ENCODE peak calls at places on chromosome 4, in nine cellular contexts. One of them, this sample, is unnamed.

GRCh38 chr4:38177035-38177791 is 217.0 kb downstream of the PTTG2 start:
- DNase-seq in stimulated activated CD4-positive, alpha-beta T cell treated with anti-CD3 and anti-CD28 coated beads, Interleukin-2, amount 100 ng/mL, for 48 hours: no peak
- DNase-seq in Daoy: no peak
- DNase-seq in GM19239: no peak
- DNase-seq in right lobe of liver: no peak
- DNase-seq in GM06990: no peak
- DNase-seq in HL-60: peak; percentile 78
- DNase-seq in transverse colon: peak; percentile 46
- DNase-seq in suprapubic skin: no peak
- DNase-seq in this sample: no peak

GRCh38 chr4:182840108-182840507 is 77.1 kb downstream of the DCTD start:
- DNase-seq in stimulated activated CD4-positive, alpha-beta T cell treated with anti-CD3 and anti-CD28 coated beads, Interleukin-2, amount 100 ng/mL, for 48 hours: no peak
- DNase-seq in Daoy: no peak
- DNase-seq in GM19239: no peak
- DNase-seq in right lobe of liver: no peak
- DNase-seq in GM06990: no peak
- DNase-seq in HL-60: no peak
- DNase-seq in transverse colon: no peak
- DNase-seq in suprapubic skin: no peak
- DNase-seq in this sample: no peak

GRCh38 chr4:89024051-89024675 is 32.8 kb downstream of the FAM13A start:
- DNase-seq in stimulated activated CD4-positive, alpha-beta T cell treated with anti-CD3 and anti-CD28 coated beads, Interleukin-2, amount 100 ng/mL, for 48 hours: peak; percentile 27
- DNase-seq in Daoy: peak; percentile 36
- DNase-seq in GM19239: peak; percentile 40
- DNase-seq in right lobe of liver: no peak
- DNase-seq in GM06990: peak; percentile 9
- DNase-seq in HL-60: peak; percentile 64
- DNase-seq in transverse colon: peak; percentile 60
- DNase-seq in suprapubic skin: no peak
- DNase-seq in this sample: no peak

GRCh38 chr4:80255374-80256095 is 10.9 kb upstream of the FGF5 start:
- DNase-seq in stimulated activated CD4-positive, alpha-beta T cell treated with anti-CD3 and anti-CD28 coated beads, Interleukin-2, amount 100 ng/mL, for 48 hours: no peak
- DNase-seq in Daoy: no peak
- DNase-seq in GM19239: no peak
- DNase-seq in right lobe of liver: no peak
- DNase-seq in GM06990: no peak
- DNase-seq in HL-60: no peak
- DNase-seq in transverse colon: no peak
- DNase-seq in suprapubic skin: no peak
- DNase-seq in this sample: no peak

GRCh38 chr4:102564399-102564921 is 63.3 kb downstream of the NFKB1 start:
- DNase-seq in stimulated activated CD4-positive, alpha-beta T cell treated with anti-CD3 and anti-CD28 coated beads, Interleukin-2, amount 100 ng/mL, for 48 hours: no peak
- DNase-seq in Daoy: peak; percentile 52
- DNase-seq in GM19239: peak; percentile 14
- DNase-seq in right lobe of liver: no peak
- DNase-seq in GM06990: peak; percentile 68
- DNase-seq in HL-60: peak; percentile 14
- DNase-seq in transverse colon: no peak
- DNase-seq in suprapubic skin: no peak
- DNase-seq in this sample: no peak

GRCh38 chr4:152220201-152220666 is 315.7 kb downstream of the FBXW7 start:
- DNase-seq in stimulated activated CD4-positive, alpha-beta T cell treated with anti-CD3 and anti-CD28 coated beads, Interleukin-2, amount 100 ng/mL, for 48 hours: peak; percentile 18
- DNase-seq in Daoy: peak; percentile 15
- DNase-seq in GM19239: no peak
- DNase-seq in right lobe of liver: no peak
- DNase-seq in GM06990: peak; percentile 10
- DNase-seq in HL-60: no peak
- DNase-seq in transverse colon: no peak
- DNase-seq in suprapubic skin: no peak
- DNase-seq in this sample: no peak

GRCh38 chr4:1856071-1856919 is at the start of gene LETM1:
- DNase-seq in stimulated activated CD4-positive, alpha-beta T cell treated with anti-CD3 and anti-CD28 coated beads, Interleukin-2, amount 100 ng/mL, for 48 hours: peak; percentile 91
- DNase-seq in Daoy: peak; percentile 98
- DNase-seq in GM19239: peak; percentile 97
- DNase-seq in right lobe of liver: peak; percentile 98
- DNase-seq in GM06990: peak; percentile 98
- DNase-seq in HL-60: peak; percentile 96
- DNase-seq in transverse colon: peak; percentile 98
- DNase-seq in suprapubic skin: peak; percentile 96
- DNase-seq in this sample: peak; percentile 97

GRCh38 chr4:89703831-89704230 is 133.1 kb downstream of the SNCA start:
- DNase-seq in stimulated activated CD4-positive, alpha-beta T cell treated with anti-CD3 and anti-CD28 coated beads, Interleukin-2, amount 100 ng/mL, for 48 hours: no peak
- DNase-seq in Daoy: peak; percentile 1
- DNase-seq in GM19239: no peak
- DNase-seq in right lobe of liver: no peak
- DNase-seq in GM06990: no peak
- DNase-seq in HL-60: no peak
- DNase-seq in transverse colon: no peak
- DNase-seq in suprapubic skin: no peak
- DNase-seq in this sample: no peak

GRCh38 chr4:108360857-108361820 is 192.4 kb upstream of the LEF1 start:
- DNase-seq in stimulated activated CD4-positive, alpha-beta T cell treated with anti-CD3 and anti-CD28 coated beads, Interleukin-2, amount 100 ng/mL, for 48 hours: no peak
- DNase-seq in Daoy: peak; percentile 22
- DNase-seq in GM19239: no peak
- DNase-seq in right lobe of liver: no peak
- DNase-seq in GM06990: no peak
- DNase-seq in HL-60: no peak
- DNase-seq in transverse colon: no peak
- DNase-seq in suprapubic skin: no peak
- DNase-seq in this sample: no peak

GRCh38 chr4:152719856-152720556 is 40.2 kb upstream of the TMEM154 start:
- DNase-seq in stimulated activated CD4-positive, alpha-beta T cell treated with anti-CD3 and anti-CD28 coated beads, Interleukin-2, amount 100 ng/mL, for 48 hours: no peak
- DNase-seq in Daoy: no peak
- DNase-seq in GM19239: no peak
- DNase-seq in right lobe of liver: no peak
- DNase-seq in GM06990: no peak
- DNase-seq in HL-60: no peak
- DNase-seq in transverse colon: no peak
- DNase-seq in suprapubic skin: no peak
- DNase-seq in this sample: no peak

GRCh38 chr4:28774344-28774743 is 1913.7 kb downstream of the STIM2 start:
- DNase-seq in stimulated activated CD4-positive, alpha-beta T cell treated with anti-CD3 and anti-CD28 coated beads, Interleukin-2, amount 100 ng/mL, for 48 hours: no peak
- DNase-seq in Daoy: no peak
- DNase-seq in GM19239: no peak
- DNase-seq in right lobe of liver: no peak
- DNase-seq in GM06990: no peak
- DNase-seq in HL-60: no peak
- DNase-seq in transverse colon: no peak
- DNase-seq in suprapubic skin: no peak
- DNase-seq in this sample: no peak

GRCh38 chr4:122500852-122501501 is 44.5 kb upstream of the IL2 start:
- DNase-seq in stimulated activated CD4-positive, alpha-beta T cell treated with anti-CD3 and anti-CD28 coated beads, Interleukin-2, amount 100 ng/mL, for 48 hours: no peak
- DNase-seq in Daoy: peak; percentile 30
- DNase-seq in GM19239: no peak
- DNase-seq in right lobe of liver: no peak
- DNase-seq in GM06990: no peak
- DNase-seq in HL-60: no peak
- DNase-seq in transverse colon: no peak
- DNase-seq in suprapubic skin: no peak
- DNase-seq in this sample: no peak

GRCh38 chr4:1168291-1169031 is 3.9 kb downstream of the SPON2 start:
- DNase-seq in stimulated activated CD4-positive, alpha-beta T cell treated with anti-CD3 and anti-CD28 coated beads, Interleukin-2, amount 100 ng/mL, for 48 hours: no peak
- DNase-seq in Daoy: no peak
- DNase-seq in GM19239: no peak
- DNase-seq in right lobe of liver: peak; percentile 54
- DNase-seq in GM06990: no peak
- DNase-seq in HL-60: no peak
- DNase-seq in transverse colon: no peak
- DNase-seq in suprapubic skin: no peak
- DNase-seq in this sample: no peak

GRCh38 chr4:99965674-99966350 is 15.7 kb upstream of the H2AZ1 start:
- DNase-seq in stimulated activated CD4-positive, alpha-beta T cell treated with anti-CD3 and anti-CD28 coated beads, Interleukin-2, amount 100 ng/mL, for 48 hours: no peak
- DNase-seq in Daoy: no peak
- DNase-seq in GM19239: no peak
- DNase-seq in right lobe of liver: no peak
- DNase-seq in GM06990: no peak
- DNase-seq in HL-60: no peak
- DNase-seq in transverse colon: no peak
- DNase-seq in suprapubic skin: no peak
- DNase-seq in this sample: no peak

GRCh38 chr4:55378617-55379467 is 16.9 kb upstream of the TMEM165 start:
- DNase-seq in stimulated activated CD4-positive, alpha-beta T cell treated with anti-CD3 and anti-CD28 coated beads, Interleukin-2, amount 100 ng/mL, for 48 hours: no peak
- DNase-seq in Daoy: no peak
- DNase-seq in GM19239: no peak
- DNase-seq in right lobe of liver: no peak
- DNase-seq in GM06990: no peak
- DNase-seq in HL-60: no peak
- DNase-seq in transverse colon: peak; percentile 56
- DNase-seq in suprapubic skin: no peak
- DNase-seq in this sample: no peak

GRCh38 chr4:54678826-54679225 is 21.1 kb downstream of the KIT start:
- DNase-seq in stimulated activated CD4-positive, alpha-beta T cell treated with anti-CD3 and anti-CD28 coated beads, Interleukin-2, amount 100 ng/mL, for 48 hours: no peak
- DNase-seq in Daoy: no peak
- DNase-seq in GM19239: no peak
- DNase-seq in right lobe of liver: no peak
- DNase-seq in GM06990: no peak
- DNase-seq in HL-60: no peak
- DNase-seq in transverse colon: no peak
- DNase-seq in suprapubic skin: no peak
- DNase-seq in this sample: no peak

GRCh38 chr4:140222175-140222574 is 68.2 kb upstream of the MAML3 start:
- DNase-seq in stimulated activated CD4-positive, alpha-beta T cell treated with anti-CD3 and anti-CD28 coated beads, Interleukin-2, amount 100 ng/mL, for 48 hours: no peak
- DNase-seq in Daoy: peak; percentile 17
- DNase-seq in GM19239: no peak
- DNase-seq in right lobe of liver: no peak
- DNase-seq in GM06990: no peak
- DNase-seq in HL-60: no peak
- DNase-seq in transverse colon: no peak
- DNase-seq in suprapubic skin: no peak
- DNase-seq in this sample: no peak

GRCh38 chr4:101697266-101697665 is 93.3 kb upstream of the BANK1 start:
- DNase-seq in stimulated activated CD4-positive, alpha-beta T cell treated with anti-CD3 and anti-CD28 coated beads, Interleukin-2, amount 100 ng/mL, for 48 hours: no peak
- DNase-seq in Daoy: no peak
- DNase-seq in GM19239: no peak
- DNase-seq in right lobe of liver: no peak
- DNase-seq in GM06990: no peak
- DNase-seq in HL-60: no peak
- DNase-seq in transverse colon: no peak
- DNase-seq in suprapubic skin: no peak
- DNase-seq in this sample: no peak

GRCh38 chr4:11488657-11489448 is 60.2 kb upstream of the HS3ST1 start:
- DNase-seq in stimulated activated CD4-positive, alpha-beta T cell treated with anti-CD3 and anti-CD28 coated beads, Interleukin-2, amount 100 ng/mL, for 48 hours: no peak
- DNase-seq in Daoy: no peak
- DNase-seq in GM19239: no peak
- DNase-seq in right lobe of liver: no peak
- DNase-seq in GM06990: no peak
- DNase-seq in HL-60: no peak
- DNase-seq in transverse colon: no peak
- DNase-seq in suprapubic skin: no peak
- DNase-seq in this sample: no peak

GRCh38 chr4:1980561-1981041 is 28.2 kb downstream of the NELFA start:
- DNase-seq in stimulated activated CD4-positive, alpha-beta T cell treated with anti-CD3 and anti-CD28 coated beads, Interleukin-2, amount 100 ng/mL, for 48 hours: no peak
- DNase-seq in Daoy: no peak
- DNase-seq in GM19239: no peak
- DNase-seq in right lobe of liver: peak; percentile 30
- DNase-seq in GM06990: no peak
- DNase-seq in HL-60: no peak
- DNase-seq in transverse colon: no peak
- DNase-seq in suprapubic skin: no peak
- DNase-seq in this sample: peak; percentile 62

GRCh38 chr4:11367371-11367770 is 61.3 kb downstream of the HS3ST1 start:
- DNase-seq in stimulated activated CD4-positive, alpha-beta T cell treated with anti-CD3 and anti-CD28 coated beads, Interleukin-2, amount 100 ng/mL, for 48 hours: no peak
- DNase-seq in Daoy: peak; percentile 3
- DNase-seq in GM19239: no peak
- DNase-seq in right lobe of liver: no peak
- DNase-seq in GM06990: no peak
- DNase-seq in HL-60: no peak
- DNase-seq in transverse colon: peak; percentile 36
- DNase-seq in suprapubic skin: no peak
- DNase-seq in this sample: no peak

GRCh38 chr4:161554372-161554990 is 609.3 kb downstream of the FSTL5 start:
- DNase-seq in stimulated activated CD4-positive, alpha-beta T cell treated with anti-CD3 and anti-CD28 coated beads, Interleukin-2, amount 100 ng/mL, for 48 hours: no peak
- DNase-seq in Daoy: peak; percentile 17
- DNase-seq in GM19239: no peak
- DNase-seq in right lobe of liver: no peak
- DNase-seq in GM06990: no peak
- DNase-seq in HL-60: no peak
- DNase-seq in transverse colon: no peak
- DNase-seq in suprapubic skin: no peak
- DNase-seq in this sample: no peak

GRCh38 chr4:70365479-70365878 is 4.9 kb downstream of the SMR3A start:
- DNase-seq in stimulated activated CD4-positive, alpha-beta T cell treated with anti-CD3 and anti-CD28 coated beads, Interleukin-2, amount 100 ng/mL, for 48 hours: no peak
- DNase-seq in Daoy: peak; percentile 11
- DNase-seq in GM19239: no peak
- DNase-seq in right lobe of liver: no peak
- DNase-seq in GM06990: no peak
- DNase-seq in HL-60: no peak
- DNase-seq in transverse colon: no peak
- DNase-seq in suprapubic skin: no peak
- DNase-seq in this sample: no peak

GRCh38 chr4:107719211-107719926 is 665 bp downstream of the PAPSS1 start:
- DNase-seq in stimulated activated CD4-positive, alpha-beta T cell treated with anti-CD3 and anti-CD28 coated beads, Interleukin-2, amount 100 ng/mL, for 48 hours: peak; percentile 28
- DNase-seq in Daoy: no peak
- DNase-seq in GM19239: peak; percentile 4
- DNase-seq in right lobe of liver: no peak
- DNase-seq in GM06990: no peak
- DNase-seq in HL-60: peak; percentile 61
- DNase-seq in transverse colon: no peak
- DNase-seq in suprapubic skin: no peak
- DNase-seq in this sample: peak; percentile 78

GRCh38 chr4:97513917-97514316 is 629.4 kb downstream of the STPG2 start:
- DNase-seq in stimulated activated CD4-positive, alpha-beta T cell treated with anti-CD3 and anti-CD28 coated beads, Interleukin-2, amount 100 ng/mL, for 48 hours: no peak
- DNase-seq in Daoy: no peak
- DNase-seq in GM19239: no peak
- DNase-seq in right lobe of liver: no peak
- DNase-seq in GM06990: no peak
- DNase-seq in HL-60: no peak
- DNase-seq in transverse colon: no peak
- DNase-seq in suprapubic skin: no peak
- DNase-seq in this sample: no peak

GRCh38 chr4:89276296-89276695 is 31.3 kb downstream of the GPRIN3 start:
- DNase-seq in stimulated activated CD4-positive, alpha-beta T cell treated with anti-CD3 and anti-CD28 coated beads, Interleukin-2, amount 100 ng/mL, for 48 hours: no peak
- DNase-seq in Daoy: no peak
- DNase-seq in GM19239: no peak
- DNase-seq in right lobe of liver: no peak
- DNase-seq in GM06990: no peak
- DNase-seq in HL-60: no peak
- DNase-seq in transverse colon: no peak
- DNase-seq in suprapubic skin: no peak
- DNase-seq in this sample: no peak

GRCh38 chr4:98653006-98653405 is 5.4 kb downstream of the TSPAN5 start:
- DNase-seq in stimulated activated CD4-positive, alpha-beta T cell treated with anti-CD3 and anti-CD28 coated beads, Interleukin-2, amount 100 ng/mL, for 48 hours: no peak
- DNase-seq in Daoy: no peak
- DNase-seq in GM19239: no peak
- DNase-seq in right lobe of liver: no peak
- DNase-seq in GM06990: no peak
- DNase-seq in HL-60: no peak
- DNase-seq in transverse colon: no peak
- DNase-seq in suprapubic skin: no peak
- DNase-seq in this sample: no peak

GRCh38 chr4:69098470-69098869 is 2.2 kb downstream of the UGT2B7 start:
- DNase-seq in stimulated activated CD4-positive, alpha-beta T cell treated with anti-CD3 and anti-CD28 coated beads, Interleukin-2, amount 100 ng/mL, for 48 hours: no peak
- DNase-seq in Daoy: no peak
- DNase-seq in GM19239: no peak
- DNase-seq in right lobe of liver: no peak
- DNase-seq in GM06990: no peak
- DNase-seq in HL-60: no peak
- DNase-seq in transverse colon: no peak
- DNase-seq in suprapubic skin: no peak
- DNase-seq in this sample: no peak

GRCh38 chr4:146654976-146655761 is 16.5 kb downstream of the POU4F2 start:
- DNase-seq in stimulated activated CD4-positive, alpha-beta T cell treated with anti-CD3 and anti-CD28 coated beads, Interleukin-2, amount 100 ng/mL, for 48 hours: no peak
- DNase-seq in Daoy: no peak
- DNase-seq in GM19239: no peak
- DNase-seq in right lobe of liver: no peak
- DNase-seq in GM06990: no peak
- DNase-seq in HL-60: no peak
- DNase-seq in transverse colon: no peak
- DNase-seq in suprapubic skin: no peak
- DNase-seq in this sample: no peak

GRCh38 chr4:26346203-26346620 is 25.4 kb downstream of the RBPJ start:
- DNase-seq in stimulated activated CD4-positive, alpha-beta T cell treated with anti-CD3 and anti-CD28 coated beads, Interleukin-2, amount 100 ng/mL, for 48 hours: no peak
- DNase-seq in Daoy: peak; percentile 57
- DNase-seq in GM19239: no peak
- DNase-seq in right lobe of liver: no peak
- DNase-seq in GM06990: no peak
- DNase-seq in HL-60: no peak
- DNase-seq in transverse colon: no peak
- DNase-seq in suprapubic skin: no peak
- DNase-seq in this sample: no peak

GRCh38 chr4:128440923-128441322 is 153.3 kb upstream of the PGRMC2 start:
- DNase-seq in stimulated activated CD4-positive, alpha-beta T cell treated with anti-CD3 and anti-CD28 coated beads, Interleukin-2, amount 100 ng/mL, for 48 hours: no peak
- DNase-seq in Daoy: no peak
- DNase-seq in GM19239: no peak
- DNase-seq in right lobe of liver: no peak
- DNase-seq in GM06990: no peak
- DNase-seq in HL-60: no peak
- DNase-seq in transverse colon: no peak
- DNase-seq in suprapubic skin: no peak
- DNase-seq in this sample: no peak